ENCODE peak calls at places on chromosomes 16 and 17, in eight cellular contexts. I is uterus; X is HEK293T; N is GM23338; J is AG10803; A is dorsolateral prefrontal cortex; U is AG09309; F is activated naive CD4-positive, alpha-beta T cell treated with anti-CD3 and anti-CD28 coated beads for 36 hours. S is an unnamed sample.
A peak's percentile ranks its signal among the peaks of the same experiment; 100 is the strongest.

GRCh38 chr16:69579783-69580182 is 14.0 kb downstream of the NFAT5 start:
- DNase-seq in I (no peak), X (no peak), N (no peak), J (no peak), A (no peak), U (no peak), F (no peak), S (no peak)

GRCh38 chr17:44979426-44980273 is 11.5 kb upstream of the C1QL1 start:
- DNase-seq in I (peak; percentile 44), X (no peak), N (no peak), J (no peak), A (no peak), U (no peak), F (no peak), S (no peak)

GRCh38 chr17:47802341-47803022 is 19.1 kb downstream of the OSBPL7 start:
- DNase-seq in I (no peak), X (peak; percentile 75), N (peak; percentile 91), J (peak; percentile 22), A (no peak), U (peak; percentile 2), F (peak; percentile 73), S (no peak)

GRCh38 chr16:89453662-89454321 is 36.6 kb downstream of the ANKRD11 start:
- DNase-seq in I (no peak), X (peak; percentile 41), N (no peak), J (no peak), A (no peak), U (no peak), F (no peak), S (no peak)

GRCh38 chr17:19306160-19307111 is 56.1 kb downstream of the B9D1 start:
- DNase-seq in I (no peak), X (no peak), N (no peak), J (no peak), A (peak; percentile 95), U (no peak), F (peak; percentile 65), S (peak; percentile 69)

GRCh38 chr17:12302711-12303110 is 282.0 kb downstream of the MAP2K4 start:
- DNase-seq in I (no peak), X (no peak), N (no peak), J (no peak), A (no peak), U (no peak), F (no peak), S (no peak)

GRCh38 chr16:20846030-20846429 is 39.7 kb downstream of the REXO5 start:
- DNase-seq in I (no peak), X (no peak), N (no peak), J (no peak), A (no peak), U (no peak), F (no peak), S (no peak)

GRCh38 chr17:83051423-83052240 is 27.8 kb upstream of the METRNL start:
- DNase-seq in I (peak; percentile 97), X (peak; percentile 100), N (peak; percentile 96), J (peak; percentile 96), A (peak; percentile 95), U (peak; percentile 82), F (peak; percentile 97), S (peak; percentile 92)

GRCh38 chr17:74686761-74687160 is 26.0 kb downstream of the CD300LF start:
- DNase-seq in I (no peak), X (no peak), N (no peak), J (no peak), A (no peak), U (no peak), F (no peak), S (no peak)

GRCh38 chr17:66583112-66583748 is 251.7 kb upstream of the CACNG5 start:
- DNase-seq in I (no peak), X (no peak), N (no peak), J (no peak), A (no peak), U (no peak), F (no peak), S (no peak)

GRCh38 chr17:30363715-30364202 is 15.0 kb upstream of the CPD start:
- DNase-seq in I (no peak), X (no peak), N (no peak), J (peak; percentile 74), A (no peak), U (peak; percentile 61), F (peak; percentile 97), S (no peak)

GRCh38 chr17:37089998-37090397 is 141.2 kb downstream of the AATF start:
- DNase-seq in I (no peak), X (no peak), N (no peak), J (no peak), A (no peak), U (no peak), F (peak; percentile 54), S (no peak)

GRCh38 chr17:50269477-50270429 is 4.5 kb upstream of the TMEM92 start:
- DNase-seq in I (peak; percentile 79), X (peak; percentile 81), N (peak; percentile 88), J (peak; percentile 82), A (peak; percentile 52), U (no peak), F (peak; percentile 86), S (peak; percentile 2)

GRCh38 chr17:42311240-42312034 is 23.1 kb downstream of the STAT5A start:
- DNase-seq in I (peak; percentile 93), X (no peak), N (peak; percentile 64), J (peak; percentile 93), A (peak; percentile 64), U (peak; percentile 63), F (peak; percentile 52), S (no peak)

GRCh38 chr16:84459517-84459894 is 45.0 kb downstream of the MEAK7 start:
- DNase-seq in I (no peak), X (no peak), N (no peak), J (no peak), A (no peak), U (no peak), F (no peak), S (no peak)

GRCh38 chr17:64133546-64134215 is 3.7 kb upstream of the ERN1 start:
- DNase-seq in I (no peak), X (peak; percentile 67), N (peak; percentile 83), J (peak; percentile 64), A (no peak), U (no peak), F (no peak), S (no peak)

GRCh38 chr16:19926449-19927390 is 42.1 kb upstream of the GPRC5B start:
- DNase-seq in I (no peak), X (no peak), N (no peak), J (peak; percentile 56), A (no peak), U (peak; percentile 7), F (no peak), S (no peak)

GRCh38 chr17:74842599-74843351 is 16.9 kb downstream of the GRIN2C start:
- DNase-seq in I (peak; percentile 66), X (peak; percentile 89), N (peak; percentile 89), J (peak; percentile 53), A (no peak), U (no peak), F (no peak), S (peak; percentile 34)

GRCh38 chr16:22727285-22728166 is 86.4 kb upstream of the HS3ST2 start:
- DNase-seq in I (no peak), X (no peak), N (no peak), J (no peak), A (no peak), U (no peak), F (no peak), S (no peak)

GRCh38 chr16:18984425-18985005 is 781 bp downstream of the TMC7 start:
- DNase-seq in I (no peak), X (no peak), N (no peak), J (no peak), A (no peak), U (no peak), F (no peak), S (no peak)

GRCh38 chr17:50993544-50993943 is 127.1 kb downstream of the SPAG9 start:
- DNase-seq in I (no peak), X (no peak), N (no peak), J (no peak), A (no peak), U (no peak), F (no peak), S (no peak)

GRCh38 chr17:10754861-10755591 is 25.2 kb upstream of the TMEM220 start:
- DNase-seq in I (no peak), X (no peak), N (peak; percentile 81), J (no peak), A (no peak), U (no peak), F (no peak), S (no peak)

GRCh38 chr16:48041861-48042435 is 113.8 kb downstream of the ABCC12 start:
- DNase-seq in I (no peak), X (peak; percentile 20), N (peak; percentile 70), J (no peak), A (no peak), U (no peak), F (no peak), S (no peak)

GRCh38 chr17:43015579-43015978 is 6.6 kb downstream of the VAT1 start:
- DNase-seq in I (peak; percentile 56), X (no peak), N (no peak), J (no peak), A (no peak), U (no peak), F (no peak), S (no peak)

GRCh38 chr17:81322271-81323082 is 27.4 kb upstream of the SLC38A10 start:
- DNase-seq in I (no peak), X (peak; percentile 82), N (peak; percentile 69), J (peak; percentile 17), A (no peak), U (no peak), F (peak; percentile 63), S (no peak)

GRCh38 chr17:37791434-37791833 is 46.6 kb upstream of the HNF1B start:
- DNase-seq in I (no peak), X (peak; percentile 27), N (peak; percentile 59), J (peak; percentile 68), A (no peak), U (peak; percentile 62), F (peak; percentile 78), S (no peak)

GRCh38 chr17:77427471-77427991 is 286.8 kb downstream of the SEC14L1 start:
- DNase-seq in I (peak; percentile 89), X (no peak), N (no peak), J (peak; percentile 81), A (no peak), U (no peak), F (no peak), S (no peak)

GRCh38 chr16:50152386-50152806 is 710 bp upstream of the TENT4B start:
- DNase-seq in I (peak; percentile 46), X (no peak), N (no peak), J (peak; percentile 32), A (peak; percentile 54), U (no peak), F (peak; percentile 82), S (peak; percentile 49)

GRCh38 chr16:55051571-55051970 is 120.9 kb downstream of the IRX5 start:
- DNase-seq in I (no peak), X (no peak), N (no peak), J (no peak), A (no peak), U (no peak), F (no peak), S (no peak)

GRCh38 chr17:51901242-51901641 is 257.3 kb downstream of the CA10 start:
- DNase-seq in I (no peak), X (no peak), N (peak; percentile 48), J (no peak), A (no peak), U (no peak), F (no peak), S (no peak)

GRCh38 chr17:45847101-45847500 is 2.4 kb downstream of the SPPL2C start:
- DNase-seq in I (no peak), X (no peak), N (no peak), J (no peak), A (no peak), U (no peak), F (no peak), S (no peak)